ENCODE peak calls at places on chromosomes 5 and 9, in six cellular contexts. X is midbrain, J is GM10248, V is globus pallidus, Z is IMR-90, D is ascending aorta. Y is an unnamed sample.

GRCh38 chr9:17744786-17745185 is 165.9 kb downstream of the SH3GL2 start:
- DNase-seq in X (no peak), J (no peak), V (no peak), Z (peak), D (no peak), Y (no peak)

GRCh38 chr5:178274826-178275537 is 42.4 kb upstream of the PHYKPL start:
- DNase-seq in X (no peak), J (no peak), V (no peak), Z (no peak), D (no peak), Y (no peak)

GRCh38 chr5:98436672-98437071 is 336.8 kb upstream of the RGMB start:
- DNase-seq in X (no peak), J (no peak), V (no peak), Z (no peak), D (no peak), Y (no peak)

GRCh38 chr9:133642708-133643361 is 6.7 kb downstream of the DBH start:
- DNase-seq in X (no peak), J (no peak), V (no peak), Z (no peak), D (no peak), Y (no peak)

GRCh38 chr5:80128129-80128528 is 93.0 kb downstream of the THBS4 start:
- DNase-seq in X (no peak), J (no peak), V (no peak), Z (no peak), D (no peak), Y (no peak)

GRCh38 chr9:136848393-136849037 is 694 bp upstream of the PHPT1 start:
- DNase-seq in X (no peak), J (peak), V (no peak), Z (no peak), D (no peak), Y (no peak)

GRCh38 chr9:35569206-35569605 is 35.9 kb upstream of the TESK1 start:
- DNase-seq in X (no peak), J (no peak), V (no peak), Z (no peak), D (no peak), Y (no peak)

GRCh38 chr9:126386088-126386487 is 59.5 kb downstream of the MVB12B start:
- DNase-seq in X (peak), J (no peak), V (peak), Z (no peak), D (peak), Y (peak)

GRCh38 chr9:4508246-4508906 is 18.1 kb downstream of the SLC1A1 start:
- DNase-seq in X (no peak), J (no peak), V (no peak), Z (peak), D (no peak), Y (no peak)

Y was measured in G401.